ENCODE peak calls at places on chromosomes 5 and 9, in ten cellular contexts. Z is HFFc6, K is hepatocyte, L is K562, G is AG09309, P is fibroblast of pulmonary artery, X is GM13976, T is Calu3, M is A673, O is astrocyte of the spinal cord. I is an unnamed sample.
A peak's percentile ranks its signal among the peaks of the same experiment; 100 is the strongest.

GRCh38 chr5:74722271-74722670 is 37.2 kb downstream of the HEXB start:
- DNase-seq in G (no peak), P (no peak), Z (no peak), K (no peak), L (no peak), X (no peak), O (no peak), M (no peak), T (no peak), I (no peak)

GRCh38 chr5:128397878-128398277 is 140.2 kb downstream of the FBN2 start:
- DNase-seq in M (no peak), X (no peak), K (no peak), Z (no peak), O (no peak), P (no peak), G (no peak), T (no peak), L (no peak), I (no peak)

GRCh38 chr9:127497656-127498290 is 46.5 kb downstream of the LRSAM1 start:
- DNase-seq in T (no peak), P (no peak), K (peak; percentile 2), X (no peak), O (no peak), Z (no peak), L (no peak), G (no peak), M (no peak), I (no peak)

GRCh38 chr9:121213136-121213806 is 11.6 kb upstream of the RAB14 start:
- DNase-seq in K (peak; percentile 93), X (peak; percentile 68), O (peak; percentile 85), T (peak; percentile 89), G (peak; percentile 53), Z (peak; percentile 84), M (peak; percentile 90), L (peak; percentile 78), P (peak; percentile 91), I (peak; percentile 92)

GRCh38 chr5:107388111-107388861 is 282.5 kb downstream of the EFNA5 start:
- DNase-seq in L (no peak), G (peak; percentile 93), K (peak; percentile 25), P (peak; percentile 85), O (peak; percentile 80), M (peak; percentile 80), T (peak; percentile 25), X (no peak), Z (peak; percentile 60), I (peak; percentile 90)

GRCh38 chr5:25301836-25302235 is 657.1 kb upstream of the CDH10 start:
- DNase-seq in O (no peak), X (no peak), M (no peak), G (no peak), Z (no peak), T (no peak), P (no peak), L (no peak), K (no peak), I (no peak)

GRCh38 chr9:36942891-36943290 is 91.2 kb downstream of the PAX5 start:
- DNase-seq in K (no peak), Z (no peak), X (no peak), M (no peak), L (no peak), P (no peak), O (no peak), G (no peak), T (no peak), I (no peak)

GRCh38 chr5:115472601-115473000 is 72.0 kb downstream of the FEM1C start:
- DNase-seq in Z (no peak), K (no peak), T (no peak), P (peak; percentile 65), X (no peak), M (no peak), G (no peak), O (no peak), L (no peak), I (peak; percentile 51)

GRCh38 chr5:96997265-96997859 is 61.5 kb downstream of the LNPEP start:
- DNase-seq in L (peak; percentile 13), T (peak; percentile 13), K (peak; percentile 65), O (peak; percentile 67), G (no peak), P (peak; percentile 79), X (peak; percentile 25), Z (peak; percentile 48), M (peak; percentile 67), I (peak; percentile 74)

GRCh38 chr9:136351237-136351800 is 12.2 kb downstream of the DNLZ start:
- DNase-seq in X (no peak), G (no peak), K (no peak), O (no peak), P (no peak), Z (no peak), M (no peak), T (no peak), L (no peak), I (no peak)

GRCh38 chr9:69223605-69224004 is 49.5 kb downstream of the TJP2 start:
- DNase-seq in L (peak; percentile 57), X (peak; percentile 44), M (peak; percentile 68), O (peak; percentile 70), K (peak; percentile 62), Z (peak; percentile 78), G (no peak), T (peak; percentile 48), P (peak; percentile 80), I (peak; percentile 68)

GRCh38 chr5:129135633-129136032 is 41.1 kb downstream of the ISOC1 start:
- DNase-seq in X (no peak), M (no peak), Z (no peak), T (peak; percentile 15), G (no peak), O (no peak), P (no peak), K (no peak), L (no peak), I (no peak)

GRCh38 chr9:11868795-11869194 is 824.4 kb upstream of the TYRP1 start:
- DNase-seq in T (no peak), P (no peak), L (no peak), G (no peak), O (no peak), X (no peak), K (no peak), Z (no peak), M (no peak), I (no peak)

GRCh38 chr5:150778517-150779396 is at the start of gene SMIM3:
- DNase-seq in O (peak; percentile 72), M (peak; percentile 80), P (peak; percentile 71), K (peak; percentile 90), Z (peak; percentile 57), L (peak; percentile 82), T (peak; percentile 83), G (no peak), X (peak; percentile 66), I (peak; percentile 62)
- TF ChIP-seq CTCF in O (peak; percentile 47), M (peak; percentile 48), P (peak; percentile 41), K (peak; percentile 61), Z (peak; percentile 66), L (peak; percentile 81), T (no peak), G (peak; percentile 58), X (peak; percentile 62), I (peak; percentile 30)

DNA sequence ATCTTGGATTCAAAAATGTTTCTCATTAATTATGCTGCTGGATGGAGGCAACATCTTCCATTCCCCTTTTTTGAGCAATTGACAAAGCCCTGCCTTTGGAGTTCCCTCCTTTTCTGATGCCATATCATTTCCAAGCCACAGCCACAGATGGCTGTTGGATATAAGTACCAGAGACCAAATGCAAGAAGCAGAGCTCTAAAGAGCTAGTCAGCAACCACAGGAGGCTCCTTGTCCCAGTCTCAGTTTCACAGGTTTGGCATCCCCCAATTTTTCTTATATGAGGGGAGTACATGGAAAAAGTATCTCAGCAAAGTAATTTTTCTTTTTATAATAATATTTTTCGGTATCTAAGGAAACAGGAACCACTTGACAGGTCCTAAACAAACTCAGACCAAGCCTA is 20.0 kb downstream of the GZMK start:
- DNase-seq in P (no peak), O (no peak), Z (no peak), G (no peak), X (no peak), K (no peak), T (no peak), M (no peak), L (no peak), I (no peak)
- TF ChIP-seq CTCF in P (no peak), O (no peak), Z (no peak), G (no peak), X (no peak), K (no peak), T (no peak), M (no peak), L (no peak), I (no peak)

GRCh38 chr5:83720805-83721431 is at the start of gene HAPLN1:
- DNase-seq in Z (no peak), P (no peak), L (no peak), T (no peak), G (no peak), O (peak; percentile 53), X (no peak), K (peak; percentile 20), M (no peak), I (no peak)

GRCh38 chr5:83724001-83724400 is 3.3 kb upstream of the HAPLN1 start:
- DNase-seq in T (no peak), L (no peak), X (no peak), G (no peak), K (peak; percentile 53), Z (no peak), O (no peak), M (no peak), P (no peak), I (no peak)

GRCh38 chr5:83724915-83725314 is 4.3 kb upstream of the HAPLN1 start:
- DNase-seq in T (no peak), O (no peak), M (no peak), G (no peak), K (no peak), P (no peak), L (no peak), Z (no peak), X (no peak), I (no peak)

GRCh38 chr5:83718936-83719495 is 1.6 kb downstream of the HAPLN1 start:
- DNase-seq in G (no peak), T (no peak), L (no peak), O (no peak), X (no peak), M (no peak), Z (no peak), K (no peak), P (no peak), I (no peak)

GRCh38 chr5:83721878-83722779 is 1.5 kb upstream of the HAPLN1 start:
- DNase-seq in M (peak; percentile 72), G (peak; percentile 10), O (peak; percentile 88), P (peak; percentile 70), K (peak; percentile 90), X (peak; percentile 73), T (peak; percentile 90), Z (peak; percentile 8), L (no peak), I (peak; percentile 68)
- TF ChIP-seq CTCF in M (peak; percentile 59), G (peak; percentile 50), O (peak; percentile 62), P (peak; percentile 36), K (peak; percentile 80), X (peak; percentile 68), T (no peak), Z (peak; percentile 29), L (peak; percentile 48), I (peak; percentile 38)

DNA sequence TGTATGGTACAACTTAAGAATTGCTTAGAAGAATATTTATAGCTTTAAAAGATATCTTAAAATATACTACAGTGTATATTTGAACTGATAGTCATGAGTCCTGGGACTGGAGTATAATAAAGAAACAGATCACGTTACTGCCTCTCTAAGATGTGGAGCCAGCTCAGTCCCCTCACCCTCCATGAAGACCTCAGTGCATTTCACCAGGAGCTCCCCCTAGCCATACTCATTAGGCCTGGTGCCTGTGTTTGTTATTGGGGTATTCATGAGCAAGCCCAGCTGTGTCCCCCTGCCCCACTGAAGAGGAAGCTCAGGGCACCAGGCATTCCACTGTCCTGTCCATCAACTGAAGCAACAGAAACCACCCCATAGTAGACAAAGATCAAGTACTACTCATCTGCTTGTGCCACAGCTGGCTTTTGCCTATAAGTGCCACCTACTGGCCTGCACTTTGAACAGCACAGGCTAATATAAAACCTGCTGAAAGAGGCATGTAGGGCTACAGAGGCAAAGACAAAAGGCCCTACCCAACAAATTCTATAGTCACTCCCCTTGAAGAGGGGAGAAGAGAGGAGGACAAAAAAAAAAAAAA is 850.2 kb upstream of the NUDT12 start:
- DNase-seq in M (peak; percentile 75), K (peak; percentile 41), Z (no peak), T (peak; percentile 38), L (no peak), X (peak; percentile 9), P (peak; percentile 27), O (peak; percentile 46), G (no peak), I (peak; percentile 30)
- TF ChIP-seq CTCF in M (peak; percentile 82), K (peak; percentile 50), Z (peak; percentile 30), T (peak; percentile 72), L (no peak), X (peak; percentile 55), P (peak; percentile 51), O (peak; percentile 79), G (peak; percentile 17), I (peak; percentile 64)